ENCODE peak calls at places on chromosomes 5 and 9, in six cellular contexts. Q is ovary, F is upper lobe of left lung, L is gastrocnemius medialis, Y is right lobe of liver, D is IMR-90. V is an unnamed sample.
A peak's percentile ranks its signal among the peaks of the same experiment; 100 is the strongest.

GRCh38 chr9:134205636-134206316 is 41.4 kb upstream of the RNU6ATAC start:
- DNase-seq in Q (peak; percentile 6), D (peak; percentile 28), F (no peak), Y (peak; percentile 30), L (peak; percentile 15), V (no peak)

GRCh38 chr9:6564868-6565267 is 80.7 kb downstream of the GLDC start:
- DNase-seq in F (no peak), Y (no peak), D (no peak), Q (peak; percentile 39), L (no peak), V (no peak)

GRCh38 chr9:87336407-87336806 is 161.3 kb upstream of the DAPK1 start:
- DNase-seq in Y (no peak), D (no peak), Q (no peak), F (no peak), L (no peak), V (no peak)

GRCh38 chr5:86570427-86571083 is 47.2 kb upstream of the COX7C start:
- DNase-seq in F (peak; percentile 30), Q (no peak), Y (no peak), D (no peak), L (no peak), V (no peak)

GRCh38 chr5:73405691-73406090 is 42.9 kb downstream of the FOXD1 start:
- DNase-seq in F (no peak), Q (no peak), Y (no peak), D (no peak), L (no peak), V (no peak)

GRCh38 chr9:70480405-70480980 is 66.0 kb upstream of the KLF9 start:
- DNase-seq in Q (peak; percentile 88), F (peak; percentile 93), D (peak; percentile 90), Y (peak; percentile 83), L (peak; percentile 92), V (peak; percentile 93)

GRCh38 chr9:123727332-123727731 is 202.6 kb downstream of the DENND1A start:
- DNase-seq in Y (no peak), Q (no peak), L (no peak), F (no peak), D (peak; percentile 47), V (no peak)

GRCh38 chr9:129276486-129277260 is 98.6 kb upstream of the IER5L start:
- DNase-seq in F (peak; percentile 17), Y (peak; percentile 29), L (no peak), D (no peak), Q (peak; percentile 7), V (peak; percentile 52)

GRCh38 chr9:89468271-89468960 is 29.5 kb downstream of the SEMA4D start:
- DNase-seq in Q (no peak), Y (no peak), D (no peak), F (no peak), L (no peak), V (no peak)

GRCh38 chr9:93156475-93157008 is 22.5 kb upstream of the NINJ1 start:
- DNase-seq in F (no peak), Q (no peak), D (no peak), Y (no peak), L (no peak), V (no peak)

GRCh38 chr5:74200560-74200959 is 440.0 kb downstream of the ENC1 start:
- DNase-seq in F (no peak), Y (no peak), L (no peak), D (no peak), Q (no peak), V (no peak)

GRCh38 chr9:37966443-37967271 is 62.7 kb upstream of the SLC25A51 start:
- DNase-seq in Q (no peak), Y (peak; percentile 20), L (no peak), D (peak; percentile 55), F (no peak), V (no peak)

GRCh38 chr5:171701138-171701537 is 84.5 kb upstream of the SMIM23 start:
- DNase-seq in Q (no peak), L (no peak), Y (no peak), D (no peak), F (no peak), V (peak; percentile 53)

GRCh38 chr9:80881946-80882345 is 807.4 kb downstream of the TLE1 start:
- DNase-seq in Y (no peak), L (no peak), F (no peak), Q (no peak), D (no peak), V (no peak)

GRCh38 chr5:169020102-169020501 is 280.8 kb downstream of the SLIT3 start:
- DNase-seq in F (no peak), D (no peak), Y (no peak), L (no peak), Q (no peak), V (no peak)

GRCh38 chr5:62969409-62970120 is 390.9 kb downstream of the LRRC70 start:
- DNase-seq in Y (no peak), L (no peak), D (no peak), Q (no peak), F (no peak), V (no peak)

GRCh38 chr5:37495668-37496067 is 116.5 kb downstream of the WDR70 start:
- DNase-seq in L (no peak), F (no peak), Q (no peak), Y (no peak), D (peak; percentile 89), V (no peak)

GRCh38 chr9:78054180-78054579 is 22.6 kb upstream of the GNAQ start:
- DNase-seq in L (no peak), D (no peak), Y (no peak), Q (no peak), F (no peak), V (no peak)

GRCh38 chr5:122738088-122738487 is 36.8 kb upstream of the SNX2 start:
- DNase-seq in Q (no peak), Y (no peak), D (no peak), F (no peak), L (no peak), V (no peak)

GRCh38 chr5:7382588-7382987 is 13.3 kb upstream of the ADCY2 start:
- DNase-seq in D (no peak), L (no peak), F (no peak), Y (no peak), Q (no peak), V (no peak)

GRCh38 chr9:91740713-91741112 is 209.3 kb downstream of the ROR2 start:
- DNase-seq in L (no peak), D (peak; percentile 88), Q (peak; percentile 64), Y (no peak), F (no peak), V (peak; percentile 75)

GRCh38 chr9:111975709-111976108 is 79.1 kb downstream of the UGCG start:
- DNase-seq in F (peak; percentile 10), D (no peak), Y (peak; percentile 84), Q (no peak), L (no peak), V (no peak)

GRCh38 chr5:66410056-66410455 is 186.1 kb upstream of the MAST4 start:
- DNase-seq in Q (no peak), D (no peak), F (no peak), Y (no peak), L (no peak), V (no peak)

GRCh38 chr5:139747583-139748504 is 47.8 kb upstream of the PSD2 start:
- DNase-seq in F (peak; percentile 89), Q (peak; percentile 30), L (no peak), D (peak; percentile 81), Y (peak; percentile 85), V (no peak)

GRCh38 chr5:34522599-34523381 is 133.3 kb upstream of the RAI14 start:
- DNase-seq in F (no peak), D (peak; percentile 92), Y (no peak), L (peak; percentile 24), Q (peak; percentile 71), V (peak; percentile 84)

GRCh38 chr5:149654282-149654681 is 73.0 kb downstream of the ARHGEF37 start:
- DNase-seq in D (no peak), Y (no peak), F (no peak), L (no peak), Q (no peak), V (no peak)

GRCh38 chr9:123269316-123269715 is 930 bp upstream of the STRBP start:
- DNase-seq in L (no peak), Y (no peak), Q (no peak), F (no peak), D (no peak), V (no peak)

GRCh38 chr5:1413611-1414241 is 31.5 kb downstream of the SLC6A3 start:
- DNase-seq in Q (no peak), D (no peak), L (no peak), F (peak; percentile 60), Y (peak; percentile 47), V (no peak)

DNA sequence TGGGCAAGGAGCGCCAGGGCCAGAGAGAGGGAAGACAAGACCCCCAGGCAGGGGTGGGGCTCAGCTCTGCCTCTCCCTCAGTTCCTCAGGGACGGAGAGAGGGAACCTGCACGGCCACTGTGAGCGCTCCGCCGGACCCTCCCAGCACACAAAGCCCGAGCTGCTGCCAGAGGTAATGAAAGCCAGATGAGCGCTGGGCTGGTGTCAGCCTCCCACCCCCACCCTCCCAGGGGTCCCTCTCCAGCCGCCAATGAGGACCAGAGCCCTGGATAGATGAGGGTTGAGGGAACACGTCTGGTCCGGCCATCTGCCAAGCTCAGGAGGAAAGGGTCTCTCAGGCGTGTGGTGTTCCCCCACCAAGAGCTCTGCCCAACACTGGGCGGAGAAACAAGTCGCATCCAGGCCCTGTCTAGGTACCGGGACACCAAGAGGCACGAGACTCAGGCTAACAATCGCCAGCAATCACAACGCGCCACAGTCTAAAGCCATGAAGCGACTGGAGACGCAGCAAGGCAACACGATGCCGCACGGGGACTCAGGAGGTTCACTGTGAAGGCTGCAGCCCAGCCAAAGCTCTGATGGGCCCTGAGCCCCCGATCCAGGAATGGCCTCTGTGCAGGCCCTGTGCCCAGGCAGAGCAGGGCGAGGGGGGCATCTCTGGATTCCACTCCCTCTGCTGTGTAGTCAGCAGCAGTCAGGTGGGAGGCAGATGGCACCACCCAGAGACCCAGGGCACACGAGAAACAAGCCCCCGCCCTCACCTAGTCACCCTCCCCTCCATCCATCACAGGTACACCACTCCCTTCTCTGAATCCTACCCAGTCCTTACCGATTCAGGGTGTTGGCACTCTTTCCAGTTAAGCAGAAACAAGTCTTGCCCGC is 1.3 kb downstream of the RALGDS start:
- DNase-seq in Q (no peak), L (peak; percentile 58), Y (peak; percentile 53), F (peak; percentile 60), D (peak; percentile 4), V (no peak)
- H3K4me3 ChIP-seq in Q (peak overlapping the region; percentile 70), L (peak overlapping the region; percentile 66), Y (peak overlapping the region; percentile 86), F (peak overlapping the region; percentile 88), D (peak overlapping the region; percentile 18), V (peak overlapping the region; percentile 93)

GRCh38 chr5:10702040-10702629 is 58.9 kb downstream of the DAP start:
- DNase-seq in Y (no peak), L (no peak), D (peak; percentile 98), F (no peak), Q (peak; percentile 60), V (no peak)
- H3K4me1 ChIP-seq in Y (no peaks in the 10 kb centered on the region), L (peaks cover 2% of the 10 kb centered on the region), D (peaks cover 28% of the 10 kb centered on the region), F (peaks cover 18% of the 10 kb centered on the region), Q (peaks cover 17% of the 10 kb centered on the region), V (peaks cover 36% of the 10 kb centered on the region)

DNA sequence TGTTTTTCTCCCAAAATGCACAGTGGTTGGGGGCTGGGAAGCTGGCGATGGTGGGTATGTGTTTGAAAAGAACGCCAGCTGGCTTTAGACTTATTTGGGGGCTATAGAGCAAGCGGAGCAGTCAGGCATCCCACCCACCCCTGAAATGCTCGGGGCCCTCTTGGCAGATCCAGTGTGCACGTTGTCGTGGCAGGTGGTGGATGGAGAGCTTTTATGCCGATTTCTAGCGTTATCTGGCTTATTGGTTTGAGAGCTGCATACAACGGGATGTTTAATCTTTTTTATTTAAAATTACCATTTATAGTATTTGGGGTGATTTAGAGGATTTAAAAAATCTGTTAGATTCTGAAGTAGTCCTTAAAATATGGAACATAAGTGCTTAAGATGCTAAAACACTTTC is 8.1 kb downstream of the BASP1 start:
- DNase-seq in D (no peak), Y (no peak), F (no peak), Q (no peak), L (no peak), V (no peak)
- TF ChIP-seq POLR2A in D (no peak), Y (no peak), F (no peak), Q (no peak), L (no peak), V (no peak)

GRCh38 chr5:128213833-128214232 is 130.3 kb downstream of the SLC12A2 start:
- DNase-seq in F (no peak), L (no peak), D (no peak), Y (no peak), Q (no peak), V (no peak)
- H3K4me3 ChIP-seq in F (no peak overlapping the region), L (no peak overlapping the region), D (no peak overlapping the region), Y (no peak overlapping the region), Q (no peak overlapping the region), V (no peak overlapping the region)

V was measured in suprapubic skin.